ENCODE peak calls at places on chromosomes 3 and 15, in four cellular contexts. J, N, T and V are unnamed samples.

GRCh38 chr15:25243800-25244097 is 195.1 kb downstream of the UBE3A start:
- DNase-seq in T (no peak), N (no peak), J (no peak), V (no peak)

GRCh38 chr3:127851899-127852298 is 29.6 kb upstream of the MGLL start:
- DNase-seq in J (no peak), T (no peak), N (no peak), V (no peak)

GRCh38 chr15:65386376-65386775 is 8.6 kb upstream of the IGDCC3 start:
- DNase-seq in J (no peak), T (no peak), N (no peak), V (no peak)

GRCh38 chr15:65954289-65954741 is 85.0 kb downstream of the RAB11A start:
- DNase-seq in T (peak), J (no peak), N (no peak), V (no peak)

GRCh38 chr3:57706462-57706861 is 13.6 kb upstream of the DENND6A start:
- DNase-seq in N (no peak), T (peak), J (no peak), V (no peak)

GRCh38 chr3:127588675-127589577 is 1.6 kb downstream of the TPRA1 start:
- DNase-seq in N (no peak), T (no peak), J (peak), V (peak)

GRCh38 chr3:29099296-29099695 is 181.6 kb upstream of the RBMS3 start:
- DNase-seq in N (no peak), T (no peak), J (no peak), V (no peak)

GRCh38 chr3:98786364-98786930 is 23.3 kb downstream of the ST3GAL6 start:
- DNase-seq in J (peak), T (no peak), N (no peak), V (no peak)

GRCh38 chr3:15647629-15648167 is 46.2 kb downstream of the BTD start:
- DNase-seq in J (no peak), T (no peak), N (no peak), V (no peak)

GRCh38 chr3:184738982-184739381 is 27.1 kb upstream of the MAGEF1 start:
- DNase-seq in N (no peak), J (no peak), T (no peak), V (no peak)

GRCh38 chr3:43644443-43644842 is 22.6 kb upstream of the ANO10 start:
- DNase-seq in J (no peak), N (no peak), T (no peak), V (no peak)

GRCh38 chr3:65669163-65669875 is 369.4 kb downstream of the MAGI1 start:
- DNase-seq in T (no peak), N (no peak), J (peak), V (no peak)

GRCh38 chr15:62469478-62469873 is 304.4 kb upstream of the C2CD4B start:
- DNase-seq in T (no peak), N (no peak), J (no peak), V (no peak)

GRCh38 chr3:51710631-51711351 is 3.9 kb downstream of the GRM2 start:
- DNase-seq in N (no peak), J (no peak), T (no peak), V (no peak)

GRCh38 chr3:40899286-40899712 is 300.0 kb upstream of the CTNNB1 start:
- DNase-seq in J (peak), T (no peak), N (peak), V (no peak)

GRCh38 chr15:26868029-26868685 is 1.3 kb downstream of the GABRA5 start:
- DNase-seq in J (no peak), N (no peak), T (no peak), V (no peak)

GRCh38 chr15:95864467-95864886 is 466.0 kb upstream of the NR2F2 start:
- DNase-seq in T (no peak), N (no peak), J (no peak), V (no peak)

GRCh38 chr3:45546636-45547201 is 47.8 kb upstream of the LIMD1 start:
- DNase-seq in J (peak), N (no peak), T (peak), V (peak)

GRCh38 chr3:28743843-28744242 is 395.2 kb upstream of the AZI2 start:
- DNase-seq in N (no peak), J (no peak), T (no peak), V (no peak)

GRCh38 chr3:72100626-72101187 is 315.8 kb upstream of the PROK2 start:
- DNase-seq in T (no peak), J (no peak), N (no peak), V (peak)

GRCh38 chr15:62495670-62496328 is 330.7 kb upstream of the C2CD4B start:
- DNase-seq in N (no peak), T (no peak), J (no peak), V (no peak)

GRCh38 chr15:75523011-75523410 is 56.1 kb downstream of the PTPN9 start:
- DNase-seq in T (no peak), J (no peak), N (no peak), V (no peak)

GRCh38 chr3:56410576-56410975 is 57.7 kb downstream of the ERC2 start:
- DNase-seq in T (no peak), J (no peak), N (no peak), V (no peak)

GRCh38 chr3:128338536-128339400 is 127.9 kb downstream of the DNAJB8 start:
- DNase-seq in J (no peak), N (no peak), T (no peak), V (no peak)

GRCh38 chr3:107271787-107272387 is 105.4 kb upstream of the CCDC54 start:
- DNase-seq in J (peak), N (peak), T (peak), V (peak)

GRCh38 chr15:90883971-90884718 is at the start of gene FES:
- DNase-seq in J (no peak), T (no peak), N (no peak), V (no peak)

GRCh38 chr15:39578851-39579486 is 1.9 kb upstream of the THBS1 start:
- DNase-seq in N (no peak), T (no peak), J (no peak), V (no peak)

GRCh38 chr3:34073141-34073540 is 274.7 kb downstream of the PDCD6IP start:
- DNase-seq in T (no peak), J (no peak), N (no peak), V (no peak)

GRCh38 chr15:77029166-77030041 is 34.5 kb downstream of the PSTPIP1 start:
- DNase-seq in T (no peak), J (no peak), N (no peak), V (peak)

GRCh38 chr3:184864012-184864411 is 52.0 kb downstream of the VPS8 start:
- DNase-seq in J (no peak), T (no peak), N (no peak), V (no peak)

GRCh38 chr15:69855172-69855562 is 242.6 kb downstream of the TLE3 start:
- DNase-seq in N (no peak), J (no peak), T (no peak), V (no peak)

GRCh38 chr3:171066216-171066615 is 39.7 kb upstream of the SLC2A2 start:
- DNase-seq in J (no peak), T (no peak), N (no peak), V (no peak)

GRCh38 chr3:155553800-155554199 is 191.1 kb downstream of the PLCH1 start:
- DNase-seq in N (no peak), T (no peak), J (peak), V (no peak)

GRCh38 chr3:10017636-10018292 is 8.5 kb upstream of the FANCD2 start:
- DNase-seq in T (no peak), N (no peak), J (no peak), V (no peak)

GRCh38 chr3:49896345-49896744 is 7.3 kb downstream of the MST1R start:
- DNase-seq in J (no peak), T (no peak), N (no peak), V (no peak)

GRCh38 chr15:27324871-27325270 is 353.9 kb downstream of the GABRG3 start:
- DNase-seq in J (no peak), T (no peak), N (no peak), V (no peak)

DNA sequence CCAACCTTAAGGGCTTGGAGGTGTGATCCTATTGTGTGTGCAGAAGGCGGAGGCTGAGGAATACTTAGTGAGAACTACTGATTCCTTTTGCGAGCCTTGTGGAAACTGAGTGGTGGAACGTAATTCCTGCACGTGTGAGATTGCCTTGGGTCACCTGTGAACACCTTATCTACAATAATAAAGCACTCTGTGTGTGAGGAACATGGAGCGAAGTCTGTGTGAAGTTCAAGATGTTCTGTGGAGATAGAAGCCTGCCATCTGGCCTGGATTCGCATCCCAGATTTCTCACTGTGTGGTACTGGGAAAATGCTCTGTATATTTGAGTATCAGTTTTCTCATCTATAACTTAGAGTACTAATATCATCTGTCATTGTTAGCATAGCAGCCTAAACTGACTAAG is 179.5 kb upstream of the PDZRN3 start:
- DNase-seq in J (no peak), N (no peak), T (no peak), V (no peak)
- TF ChIP-seq TCF7L2 in J (no peak), N (no peak), T (no peak), V (no peak)

DNA sequence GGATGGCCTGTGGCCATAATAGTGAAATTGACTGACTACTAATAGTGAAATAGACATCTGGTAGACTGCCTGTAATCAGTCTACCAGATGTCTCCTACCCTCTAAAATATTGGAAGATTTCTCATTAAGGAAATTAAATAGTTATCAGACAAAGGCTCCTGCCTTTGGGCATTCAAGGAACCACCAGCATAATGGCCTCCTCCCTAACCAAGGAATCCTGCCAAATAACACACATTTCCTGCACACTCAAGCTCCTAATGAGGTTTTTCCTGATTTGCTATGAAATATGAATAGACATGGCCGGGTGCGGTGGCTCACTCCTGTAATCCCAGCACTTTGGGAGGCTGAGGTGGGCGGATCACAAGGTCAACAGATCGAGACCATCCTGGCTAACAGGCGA is 14.6 kb downstream of the NUSAP1 start:
- DNase-seq in J (no peak), T (no peak), N (no peak), V (no peak)
- TF ChIP-seq TCF7L2 in J (no peak), T (no peak), N (no peak), V (no peak)

GRCh38 chr3:12444582-12445468 is 39.5 kb upstream of the TSEN2 start:
- DNase-seq in N (peak), J (peak), T (peak), V (no peak)
- TF ChIP-seq TCF7L2 in N (peak), J (no peak), T (no peak), V (no peak)

GRCh38 chr3:120072867-120073525 is 21.3 kb downstream of the GSK3B start:
- DNase-seq in T (no peak), J (no peak), N (no peak), V (no peak)
- TF ChIP-seq TCF7L2 in T (no peak), J (no peak), N (no peak), V (no peak)

GRCh38 chr15:29099131-29099880 is 170.3 kb downstream of the NSMCE3 start:
- DNase-seq in N (no peak), J (no peak), T (no peak), V (no peak)

GRCh38 chr15:29100486-29101000 is 169.1 kb downstream of the NSMCE3 start:
- DNase-seq in T (no peak), J (no peak), N (no peak), V (no peak)

GRCh38 chr15:29103825-29104565 is 165.6 kb downstream of the NSMCE3 start:
- DNase-seq in N (no peak), J (no peak), T (peak), V (no peak)

GRCh38 chr15:29102911-29103824 is 166.5 kb downstream of the NSMCE3 start:
- DNase-seq in J (no peak), T (no peak), N (no peak), V (no peak)

GRCh38 chr15:29101491-29101890 is 168.1 kb downstream of the NSMCE3 start:
- DNase-seq in T (no peak), N (no peak), J (no peak), V (no peak)
- TF ChIP-seq TCF7L2 in T (no peak), N (no peak), J (no peak), V (no peak)